ENCODE peak calls at places on chromosomes 4 and X, in nine cellular contexts. Y is caudate nucleus; H is transverse colon; G is GM06990; X is stimulated activated CD8-positive, alpha-beta memory T cell treated with anti-CD3 and anti-CD28 coated beads, Interleukin-15, amount 100 ng/mL, for 24 hours; Q is T-helper 22 cell; S is H9; Z is psoas muscle; N is epithelial cell of esophagus. D is an unnamed sample.

GRCh38 chr4:55396305-55397023 is 707 bp downstream of the TMEM165 start:
- DNase-seq in Q (peak), X (no peak), H (peak), S (peak), N (peak), G (peak), Y (peak), Z (peak), D (no peak)

GRCh38 chr4:185535818-185536729 is 767 bp upstream of the PDLIM3 start:
- DNase-seq in Y (no peak), S (no peak), X (no peak), N (no peak), Q (no peak), Z (peak), G (no peak), H (peak), D (no peak)

GRCh38 chrX:80021611-80022010 is 7.1 kb downstream of the TBX22 start:
- DNase-seq in Q (no peak), Z (no peak), G (no peak), H (no peak), Y (no peak), N (no peak), X (no peak), S (no peak), D (no peak)

GRCh38 chrX:37320541-37321203 is 28.5 kb upstream of the PRRG1 start:
- DNase-seq in S (no peak), Y (no peak), Q (no peak), N (no peak), Z (no peak), X (no peak), G (no peak), H (no peak), D (peak)

GRCh38 chrX:150150081-150150779 is 211.9 kb upstream of the EOLA2 start:
- DNase-seq in H (no peak), S (no peak), G (no peak), X (no peak), Q (no peak), Y (no peak), N (no peak), Z (no peak), D (no peak)

GRCh38 chr4:8325284-8325973 is 55.9 kb downstream of the HTRA3 start:
- DNase-seq in Z (no peak), S (peak), H (no peak), Y (no peak), N (no peak), X (no peak), Q (no peak), G (no peak), D (no peak)

GRCh38 chr4:3308691-3309090 is 15.9 kb downstream of the RGS12 start:
- DNase-seq in G (no peak), Z (no peak), N (no peak), Y (no peak), H (no peak), Q (no peak), S (no peak), X (no peak), D (no peak)

GRCh38 chr4:166421556-166422156 is 548.6 kb downstream of the TLL1 start:
- DNase-seq in H (no peak), G (no peak), Z (no peak), X (no peak), S (no peak), Q (no peak), N (peak), Y (no peak), D (peak)

GRCh38 chr4:15317246-15317645 is 110.6 kb upstream of the C1QTNF7 start:
- DNase-seq in H (no peak), X (no peak), Q (no peak), Z (no peak), S (no peak), N (peak), Y (no peak), G (no peak), D (no peak)

GRCh38 chr4:185592845-185593488 is 57.7 kb upstream of the PDLIM3 start:
- DNase-seq in S (no peak), G (peak), Q (no peak), Y (no peak), N (peak), Z (no peak), H (no peak), X (no peak), D (no peak)

GRCh38 chr4:183171484-183172267 is 72.6 kb downstream of the WWC2 start:
- DNase-seq in Y (no peak), N (peak), X (no peak), G (no peak), Z (no peak), Q (no peak), H (no peak), S (no peak), D (no peak)

GRCh38 chrX:131752493-131753198 is 208.8 kb downstream of the OR13H1 start:
- DNase-seq in S (no peak), X (no peak), Z (peak), Q (peak), H (peak), N (no peak), Y (peak), G (peak), D (no peak)

GRCh38 chrX:96394566-96394965 is 290.1 kb upstream of the DIAPH2 start:
- DNase-seq in S (no peak), Z (no peak), N (peak), Y (no peak), Q (no peak), G (no peak), H (no peak), X (no peak), D (no peak)

GRCh38 chr4:168604496-168605373 is 107.9 kb downstream of the PALLD start:
- DNase-seq in X (no peak), Y (no peak), G (no peak), S (no peak), Q (no peak), N (peak), H (no peak), Z (no peak), D (no peak)

GRCh38 chr4:128811571-128812359 is 2.3 kb downstream of the JADE1 start:
- DNase-seq in X (peak), Y (peak), Q (peak), S (peak), H (peak), N (peak), Z (peak), G (peak), D (peak)

GRCh38 chr4:44965446-44966095 is 239.2 kb upstream of the GNPDA2 start:
- DNase-seq in Q (no peak), G (no peak), X (no peak), N (peak), Y (no peak), H (no peak), S (no peak), Z (no peak), D (no peak)

GRCh38 chrX:155009994-155010472 is 12.5 kb downstream of the F8 start:
- DNase-seq in Y (no peak), Q (no peak), X (no peak), N (no peak), H (no peak), G (no peak), Z (no peak), S (no peak), D (no peak)

GRCh38 chr4:154222875-154223274 is 268.7 kb downstream of the DCHS2 start:
- DNase-seq in G (no peak), Z (no peak), X (no peak), S (no peak), N (no peak), Q (no peak), H (no peak), Y (no peak), D (no peak)

GRCh38 chr4:23039813-23040212 is 347.1 kb downstream of the GBA3 start:
- DNase-seq in Z (no peak), S (no peak), H (no peak), N (peak), G (no peak), X (no peak), Q (no peak), Y (no peak), D (no peak)

GRCh38 chr4:145735777-145736176 is 55.8 kb downstream of the C4orf51 start:
- DNase-seq in X (no peak), Y (no peak), N (no peak), Z (peak), S (no peak), G (no peak), H (no peak), Q (no peak), D (no peak)

GRCh38 chr4:159977907-159978617 is 875.2 kb downstream of the RAPGEF2 start:
- DNase-seq in G (no peak), Q (no peak), S (no peak), Z (no peak), H (no peak), Y (no peak), N (peak), X (no peak), D (no peak)

GRCh38 chr4:27568236-27568951 is 707.8 kb downstream of the STIM2 start:
- DNase-seq in Q (no peak), S (no peak), Y (no peak), X (no peak), Z (no peak), N (no peak), H (no peak), G (no peak), D (no peak)

D was measured in MV-4-11.